ENCODE peak calls at places on chromosomes 5 and 9, in four cellular contexts. Z, H, Q and U are unnamed samples.
A peak's percentile ranks its signal among the peaks of the same experiment; 100 is the strongest.

GRCh38 chr9:28915256-28915930 is 1342.1 kb upstream of the C9orf72 start:
- DNase-seq in Z (no peak), H (no peak), Q (no peak), U (no peak)

GRCh38 chr9:92722386-92723298 is 42.0 kb downstream of the BICD2 start:
- DNase-seq in H (peak; percentile 53), Q (no peak), Z (no peak), U (no peak)

GRCh38 chr9:130579738-130580463 is 524 bp downstream of the FUBP3 start:
- DNase-seq in Q (peak; percentile 14), H (no peak), Z (no peak), U (peak; percentile 40)

GRCh38 chr9:14439555-14439954 is 125.6 kb upstream of the NFIB start:
- DNase-seq in H (no peak), Z (no peak), Q (no peak), U (no peak)

GRCh38 chr5:30390095-30390494 is 803.4 kb upstream of the CDH6 start:
- DNase-seq in Q (no peak), Z (no peak), H (no peak), U (no peak)

GRCh38 chr5:138339086-138339456 is 1.0 kb downstream of the FAM53C start:
- DNase-seq in Q (peak; percentile 34), H (no peak), Z (no peak), U (peak; percentile 25)

GRCh38 chr9:120040896-120041295 is 539.1 kb downstream of the CDK5RAP2 start:
- DNase-seq in Q (no peak), Z (no peak), H (no peak), U (no peak)

GRCh38 chr9:14910178-14910805 is at the start of gene FREM1:
- DNase-seq in Z (no peak), H (no peak), Q (peak; percentile 53), U (peak; percentile 38)

GRCh38 chr5:177086918-177087706 is 397 bp downstream of the FGFR4 start:
- DNase-seq in Q (no peak), Z (no peak), H (peak; percentile 83), U (peak; percentile 69)

GRCh38 chr5:148443998-148444397 is 60.2 kb downstream of the FBXO38 start:
- DNase-seq in Z (no peak), H (no peak), Q (peak; percentile 83), U (peak; percentile 71)

GRCh38 chr5:107129051-107129450 is 541.7 kb downstream of the EFNA5 start:
- DNase-seq in Z (no peak), H (no peak), Q (peak; percentile 83), U (no peak)

GRCh38 chr5:84115727-84116126 is 269.0 kb downstream of the EDIL3 start:
- DNase-seq in Q (no peak), Z (no peak), H (no peak), U (no peak)

GRCh38 chr5:84118551-84118950 is 266.1 kb downstream of the EDIL3 start:
- DNase-seq in Q (no peak), Z (no peak), H (no peak), U (no peak)

GRCh38 chr5:84119252-84119651 is 265.4 kb downstream of the EDIL3 start:
- DNase-seq in Z (no peak), H (no peak), Q (no peak), U (no peak)

GRCh38 chr5:84113246-84114118 is 271.2 kb downstream of the EDIL3 start:
- DNase-seq in H (no peak), Q (no peak), Z (no peak), U (no peak)
- TF ChIP-seq CTCF in H (no peak), Q (no peak), Z (no peak), U (no peak)

GRCh38 chr9:2181794-2182193 is 166.6 kb downstream of the SMARCA2 start:
- DNase-seq in Q (peak; percentile 41), H (no peak), Z (no peak), U (peak; percentile 71)
- TF ChIP-seq CTCF in Q (peak; percentile 49), H (peak; percentile 67), Z (peak; percentile 48), U (peak; percentile 65)

GRCh38 chr9:69932901-69933300 is 110.7 kb upstream of the MAMDC2 start:
- DNase-seq in H (no peak), Z (no peak), Q (peak; percentile 23), U (no peak)
- TF ChIP-seq CTCF in H (no peak), Z (no peak), Q (peak; percentile 44), U (no peak)

GRCh38 chr5:39846144-39846543 is 421.4 kb upstream of the DAB2 start:
- DNase-seq in H (no peak), Q (no peak), Z (no peak), U (no peak)

GRCh38 chr5:39843767-39844166 is 419.0 kb upstream of the DAB2 start:
- DNase-seq in H (no peak), Q (no peak), Z (no peak), U (no peak)
- TF ChIP-seq CTCF in H (no peak), Q (no peak), Z (no peak), U (no peak)

GRCh38 chr9:68822596-68823165 is 117.6 kb downstream of the PIP5K1B start:
- DNase-seq in Q (peak; percentile 61), Z (peak; percentile 72), H (no peak), U (no peak)

GRCh38 chr9:68825755-68826500 is 120.9 kb downstream of the PIP5K1B start:
- DNase-seq in H (no peak), Q (no peak), Z (no peak), U (no peak)

GRCh38 chr9:68832853-68833518 is 127.9 kb downstream of the PIP5K1B start:
- DNase-seq in Z (no peak), Q (no peak), H (no peak), U (no peak)

GRCh38 chr9:68832101-68832500 is 127.1 kb downstream of the PIP5K1B start:
- DNase-seq in Z (no peak), Q (no peak), H (no peak), U (no peak)

DNA sequence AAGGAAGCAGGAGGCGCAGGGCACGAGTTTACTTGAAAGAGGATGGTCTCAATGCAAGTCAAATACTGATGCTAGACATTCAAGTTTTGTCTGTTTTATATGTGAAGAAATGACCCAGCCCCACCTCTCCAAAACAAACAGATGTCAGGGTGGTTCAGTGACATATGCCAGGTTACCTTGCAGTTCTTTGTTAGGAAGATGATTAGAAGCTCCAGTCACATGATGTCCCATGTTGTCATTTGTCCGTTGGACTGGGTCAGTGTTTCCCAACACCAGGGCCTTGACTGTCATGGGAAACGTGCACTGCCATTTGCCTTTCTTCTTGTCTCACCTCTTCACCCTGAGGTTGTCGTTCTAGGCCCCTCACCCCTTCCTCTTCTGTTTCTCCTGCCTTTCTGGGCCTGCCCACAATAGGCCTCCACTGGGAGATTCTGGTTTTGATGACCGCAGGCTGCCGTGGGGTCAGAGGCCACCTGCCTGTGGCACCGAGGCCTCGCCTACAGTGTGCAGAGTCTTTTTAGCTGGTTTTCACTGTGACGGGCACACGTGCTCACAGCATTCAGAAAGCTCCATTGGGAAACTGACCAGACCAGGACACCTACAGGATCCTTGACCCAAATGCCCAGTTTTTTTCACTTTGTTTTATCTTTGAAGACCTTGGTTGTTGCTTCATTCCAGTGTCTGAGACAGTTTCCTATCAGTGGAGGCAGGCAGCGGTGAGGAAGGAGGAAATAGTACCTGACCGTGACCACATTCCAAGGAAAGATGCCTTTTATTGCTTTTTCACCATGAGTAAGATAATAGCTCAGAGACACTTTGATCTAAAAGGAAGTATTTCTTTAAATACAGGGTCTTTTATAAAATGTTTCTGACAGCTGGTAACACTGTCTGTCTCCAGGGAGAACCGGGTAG is 123.0 kb downstream of the PIP5K1B start:
- DNase-seq in H (no peak), Q (no peak), Z (no peak), U (no peak)
- TF ChIP-seq CTCF in H (no peak), Q (no peak), Z (no peak), U (no peak)

GRCh38 chr5:174755103-174755502 is 30.7 kb downstream of the MSX2 start:
- DNase-seq in Z (no peak), Q (peak; percentile 14), H (no peak), U (no peak)
- TF ChIP-seq CTCF in Z (no peak), Q (no peak), H (peak; percentile 69), U (peak; percentile 14)

GRCh38 chr9:79254900-79255651 is 316.7 kb upstream of the TLE4 start:
- DNase-seq in Z (no peak), Q (peak; percentile 13), H (no peak), U (no peak)
- TF ChIP-seq CTCF in Z (no peak), Q (peak; percentile 19), H (peak; percentile 42), U (no peak)